ENCODE peak calls at places on chromosome 9, in four cellular contexts. A is BJ, C is HCEC 1CT, J is H9. G is an unnamed sample.

GRCh38 chr9:12846035-12846434 is 71.2 kb downstream of the LURAP1L start:
- DNase-seq in A (no peak), J (no peak), C (no peak), G (no peak)

GRCh38 chr9:73583590-73583989 is 431.9 kb downstream of the ANXA1 start:
- DNase-seq in C (peak), A (no peak), J (no peak), G (no peak)

GRCh38 chr9:88799706-88800682 is 191.3 kb upstream of the S1PR3 start:
- DNase-seq in C (no peak), J (no peak), A (no peak), G (no peak)

GRCh38 chr9:16138961-16139441 is 586.2 kb downstream of the CCDC171 start:
- DNase-seq in C (peak), A (no peak), J (no peak), G (no peak)

GRCh38 chr9:82456621-82457020 is 468.0 kb downstream of the SPATA31D1 start:
- DNase-seq in A (peak), C (no peak), J (no peak), G (no peak)

GRCh38 chr9:121670447-121670846 is 19.0 kb downstream of the DAB2IP start:
- DNase-seq in A (no peak), J (no peak), C (peak), G (no peak)

GRCh38 chr9:121861501-121862180 is 210.2 kb downstream of the DAB2IP start:
- DNase-seq in C (peak), A (no peak), J (peak), G (peak)

GRCh38 chr9:109016132-109016531 is 2.8 kb upstream of the CTNNAL1 start:
- DNase-seq in C (no peak), J (no peak), A (no peak), G (no peak)

GRCh38 chr9:116312221-116312620 is 158.6 kb downstream of the PAPPA start:
- DNase-seq in C (no peak), J (no peak), A (no peak), G (no peak)

GRCh38 chr9:138057726-138058125 is 180.1 kb downstream of the CACNA1B start:
- DNase-seq in A (no peak), J (no peak), C (no peak), G (no peak)

GRCh38 chr9:131839281-131840084 is 99.6 kb upstream of the RAPGEF1 start:
- DNase-seq in A (peak), C (peak), J (no peak), G (peak)

GRCh38 chr9:27586200-27586599 is 12.9 kb upstream of the C9orf72 start:
- DNase-seq in C (no peak), J (no peak), A (no peak), G (no peak)

GRCh38 chr9:95315108-95315746 is 2.3 kb downstream of the FANCC start:
- DNase-seq in J (no peak), A (no peak), C (no peak), G (no peak)

GRCh38 chr9:981491-981898 is 5.0 kb downstream of the DMRT3 start:
- DNase-seq in C (no peak), J (peak), A (no peak), G (no peak)

GRCh38 chr9:114057161-114057560 is 20.9 kb downstream of the AMBP start:
- DNase-seq in J (peak), C (no peak), A (no peak), G (no peak)

GRCh38 chr9:97320080-97320642 is 12.7 kb downstream of the CCDC180 start:
- DNase-seq in C (no peak), A (no peak), J (no peak), G (no peak)

GRCh38 chr9:32783168-32783891 is at the start of gene TMEM215:
- DNase-seq in A (no peak), C (no peak), J (peak), G (no peak)

GRCh38 chr9:101486693-101487442 is 46.8 kb upstream of the RNF20 start:
- DNase-seq in A (no peak), J (peak), C (peak), G (peak)

GRCh38 chr9:109483771-109484442 is 14.2 kb downstream of the PTPN3 start:
- DNase-seq in A (no peak), C (no peak), J (no peak), G (no peak)

GRCh38 chr9:88749420-88749819 is 214.4 kb downstream of the NXNL2 start:
- DNase-seq in C (no peak), J (no peak), A (peak), G (no peak)

GRCh38 chr9:126707083-126707482 is 93.4 kb downstream of the LMX1B start:
- DNase-seq in J (no peak), C (no peak), A (no peak), G (no peak)

GRCh38 chr9:3962467-3962866 is 337.4 kb downstream of the GLIS3 start:
- DNase-seq in C (peak), J (no peak), A (no peak), G (no peak)

GRCh38 chr9:108869092-108869725 is 7.1 kb downstream of the ACTL7A start:
- DNase-seq in J (no peak), A (no peak), C (peak), G (peak)

GRCh38 chr9:93827545-93828330 is 127.4 kb downstream of the BARX1 start:
- DNase-seq in C (peak), A (no peak), J (peak), G (no peak)

GRCh38 chr9:34603610-34604231 is 8.2 kb downstream of the RPP25L start:
- DNase-seq in J (peak), A (no peak), C (peak), G (peak)

GRCh38 chr9:101476576-101477208 is 41.1 kb upstream of the ALDOB start:
- DNase-seq in J (no peak), C (no peak), A (no peak), G (no peak)

GRCh38 chr9:115522928-115523327 is 405.0 kb upstream of the TNC start:
- DNase-seq in A (no peak), C (no peak), J (no peak), G (no peak)

GRCh38 chr9:132078369-132079356 is 1.0 kb downstream of the MED27 start:
- DNase-seq in J (no peak), C (peak), A (peak), G (no peak)